ENCODE peak calls at places on chromosomes 11 and 22, in four cellular contexts. T, P, C and B are unnamed samples.

GRCh38 chr22:37018815-37019308 is 385 bp downstream of the TST start:
- DNase-seq in T (peak; percentile 62), P (no peak), C (no peak), B (no peak)

GRCh38 chr22:42919199-42919598 is 62.1 kb upstream of the ARFGAP3 start:
- DNase-seq in T (no peak), P (no peak), C (no peak), B (no peak)

GRCh38 chr11:7577226-7577882 is 63.6 kb downstream of the PPFIBP2 start:
- DNase-seq in T (peak; percentile 45), P (no peak), C (no peak), B (no peak)

GRCh38 chr22:41408665-41409064 is 26.9 kb downstream of the TEF start:
- DNase-seq in T (no peak), P (no peak), C (no peak), B (no peak)

GRCh38 chr11:34655335-34656008 is 34.6 kb downstream of the EHF start:
- DNase-seq in T (no peak), P (no peak), C (peak; percentile 67), B (no peak)

GRCh38 chr11:72739240-72740059 is 12.8 kb downstream of the ARAP1 start:
- DNase-seq in T (peak; percentile 62), P (no peak), C (no peak), B (no peak)

GRCh38 chr22:37744589-37744988 is 47.7 kb downstream of the TRIOBP start:
- DNase-seq in T (no peak), P (no peak), C (no peak), B (no peak)

GRCh38 chr11:66297610-66298009 is 5.9 kb downstream of the TMEM151A start:
- DNase-seq in T (no peak), P (no peak), C (no peak), B (no peak)

GRCh38 chr11:122423283-122423682 is 232.2 kb upstream of the UBASH3B start:
- DNase-seq in T (no peak), P (no peak), C (no peak), B (no peak)

GRCh38 chr11:124865902-124866851 is 945 bp downstream of the ROBO3 start:
- DNase-seq in T (no peak), P (no peak), C (no peak), B (no peak)

GRCh38 chr11:124869331-124869730 is 4.1 kb downstream of the ROBO3 start:
- DNase-seq in T (no peak), P (no peak), C (no peak), B (peak; percentile 52)

GRCh38 chr11:124868322-124869274 is 3.4 kb downstream of the ROBO3 start:
- DNase-seq in T (no peak), P (no peak), C (no peak), B (no peak)

GRCh38 chr11:124869856-124870387 is 4.7 kb downstream of the ROBO3 start:
- DNase-seq in T (no peak), P (no peak), C (no peak), B (peak; percentile 29)

GRCh38 chr11:124867700-124868099 is 2.5 kb downstream of the ROBO3 start:
- DNase-seq in T (no peak), P (no peak), C (no peak), B (no peak)
- TF ChIP-seq CTCF in T (peak; percentile 25), P (peak; percentile 33), C (peak; percentile 61), B (peak; percentile 72)

GRCh38 chr11:129035254-129035653 is 92.6 kb upstream of the TP53AIP1 start:
- DNase-seq in T (no peak), P (no peak), C (no peak), B (no peak)
- TF ChIP-seq CTCF in T (no peak), P (no peak), C (no peak), B (no peak)

GRCh38 chr22:30001459-30001858 is 78.8 kb upstream of the HORMAD2 start:
- DNase-seq in T (no peak), P (no peak), C (no peak), B (no peak)

GRCh38 chr22:30000566-30000965 is 79.7 kb upstream of the HORMAD2 start:
- DNase-seq in T (no peak), P (no peak), C (no peak), B (no peak)

GRCh38 chr22:29994941-29995340 is 85.3 kb upstream of the HORMAD2 start:
- DNase-seq in T (no peak), P (no peak), C (no peak), B (no peak)

GRCh38 chr22:29997516-29997915 is 82.7 kb upstream of the HORMAD2 start:
- DNase-seq in T (no peak), P (no peak), C (no peak), B (no peak)

DNA sequence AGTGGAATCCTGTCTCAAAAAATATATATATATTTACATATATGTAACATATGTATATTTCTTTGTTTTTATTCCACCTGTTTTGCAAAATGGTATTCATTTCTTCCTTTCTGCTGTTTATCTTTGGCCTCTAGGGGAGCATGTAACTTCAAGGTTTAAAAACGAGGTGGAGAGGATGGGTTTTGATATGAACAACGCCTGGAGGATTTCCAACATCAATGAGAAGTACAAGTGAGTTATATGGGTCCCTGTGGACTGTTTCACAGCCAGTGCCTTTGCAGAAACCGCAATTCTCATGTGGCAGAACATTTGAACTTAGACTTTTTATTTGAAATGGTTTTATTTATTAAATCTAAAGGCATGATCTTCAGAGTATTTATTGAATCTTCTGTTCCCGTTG is 81.6 kb upstream of the HORMAD2 start:
- DNase-seq in T (no peak), P (no peak), C (no peak), B (no peak)
- TF ChIP-seq CTCF in T (no peak), P (no peak), C (peak; percentile 50), B (peak; percentile 32)

GRCh38 chr11:64245401-64245796 is 1.3 kb downstream of the PPP1R14B start:
- DNase-seq in T (no peak), P (no peak), C (no peak), B (no peak)

GRCh38 chr11:64245797-64246623 is 733 bp downstream of the PPP1R14B start:
- DNase-seq in T (peak; percentile 78), P (no peak), C (peak; percentile 50), B (no peak)

GRCh38 chr11:64248578-64248977 is 1.8 kb upstream of the PPP1R14B start:
- DNase-seq in T (no peak), P (no peak), C (no peak), B (no peak)

GRCh38 chr11:64247729-64248531 is 1.2 kb upstream of the PPP1R14B start:
- DNase-seq in T (no peak), P (no peak), C (no peak), B (no peak)

DNA sequence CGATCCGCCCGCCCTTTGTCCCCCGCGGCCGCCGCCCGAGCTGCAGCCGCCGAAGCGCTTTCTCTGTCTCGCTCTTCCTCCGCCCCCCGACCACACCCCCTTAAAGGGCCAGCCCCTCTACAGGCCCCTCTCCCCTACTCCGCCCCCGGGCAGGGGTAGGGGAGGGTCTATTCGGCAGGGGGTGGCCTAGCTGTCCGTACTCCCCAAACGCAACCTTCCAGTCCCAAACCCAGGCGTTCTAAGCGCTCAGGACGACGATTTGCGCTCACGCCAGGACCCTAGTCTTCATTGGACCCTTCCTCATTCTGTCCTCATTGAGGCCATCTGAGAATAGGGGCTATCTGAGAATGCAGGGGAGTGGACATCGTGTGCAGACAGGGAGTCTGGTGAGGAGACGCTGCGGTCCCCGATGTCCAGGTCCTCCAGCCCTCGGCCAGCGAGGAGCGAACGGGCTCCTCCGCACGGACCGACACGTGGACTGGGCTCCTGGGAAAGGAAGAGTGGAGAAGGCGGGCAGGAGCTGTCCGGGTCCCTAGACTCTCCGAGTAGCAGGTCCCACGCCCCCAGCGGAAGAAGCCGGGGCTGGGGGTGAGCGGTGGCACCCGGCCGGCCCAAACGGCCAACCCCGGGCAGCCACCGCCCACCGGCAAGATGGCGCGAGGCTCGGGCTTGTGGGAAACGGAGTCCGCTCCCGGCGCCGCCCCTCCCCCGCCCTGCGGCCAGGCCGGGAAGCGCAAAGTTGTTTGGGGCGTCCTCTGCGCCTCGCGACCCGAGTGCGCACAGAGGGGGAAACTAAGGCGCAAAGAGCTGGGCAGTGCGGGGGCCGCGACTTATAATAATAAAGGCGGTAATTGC is at the start of gene PPP1R14B:
- DNase-seq in T (peak; percentile 92), P (peak; percentile 43), C (peak; percentile 49), B (peak; percentile 90)
- TF ChIP-seq CTCF in T (peak; percentile 52), P (no peak), C (peak; percentile 7), B (peak; percentile 33)

DNA sequence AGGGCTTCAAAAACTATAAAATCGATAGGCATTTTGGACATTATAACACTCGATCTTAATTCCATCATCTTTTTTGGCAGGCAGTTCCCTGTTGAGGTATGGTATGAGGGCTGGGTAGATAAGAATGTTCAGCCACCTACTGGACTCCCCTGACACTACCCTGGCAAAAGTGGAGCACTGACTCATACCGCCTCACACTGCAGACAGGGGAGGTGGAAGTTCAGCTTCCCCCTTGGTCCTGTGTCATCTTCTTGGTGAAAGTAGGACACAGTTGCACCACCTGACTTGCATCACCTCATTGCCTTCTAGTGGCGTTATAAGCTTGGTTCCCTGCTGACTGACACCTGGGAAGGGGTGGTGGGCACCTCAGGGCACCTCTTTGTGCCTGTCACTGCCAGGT is 30.4 kb downstream of the PAAF1 start:
- DNase-seq in T (peak; percentile 21), P (no peak), C (no peak), B (no peak)
- TF ChIP-seq CTCF in T (no peak), P (no peak), C (peak; percentile 19), B (no peak)

GRCh38 chr11:22466351-22466750 is 128.2 kb downstream of the SLC17A6 start:
- DNase-seq in T (no peak), P (no peak), C (no peak), B (no peak)

GRCh38 chr11:22465620-22466019 is 127.4 kb downstream of the SLC17A6 start:
- DNase-seq in T (no peak), P (no peak), C (no peak), B (no peak)

GRCh38 chr11:22467248-22467647 is 129.1 kb downstream of the SLC17A6 start:
- DNase-seq in T (no peak), P (no peak), C (no peak), B (no peak)

GRCh38 chr11:22466809-22467208 is 128.6 kb downstream of the SLC17A6 start:
- DNase-seq in T (no peak), P (no peak), C (peak; percentile 80), B (no peak)

DNA sequence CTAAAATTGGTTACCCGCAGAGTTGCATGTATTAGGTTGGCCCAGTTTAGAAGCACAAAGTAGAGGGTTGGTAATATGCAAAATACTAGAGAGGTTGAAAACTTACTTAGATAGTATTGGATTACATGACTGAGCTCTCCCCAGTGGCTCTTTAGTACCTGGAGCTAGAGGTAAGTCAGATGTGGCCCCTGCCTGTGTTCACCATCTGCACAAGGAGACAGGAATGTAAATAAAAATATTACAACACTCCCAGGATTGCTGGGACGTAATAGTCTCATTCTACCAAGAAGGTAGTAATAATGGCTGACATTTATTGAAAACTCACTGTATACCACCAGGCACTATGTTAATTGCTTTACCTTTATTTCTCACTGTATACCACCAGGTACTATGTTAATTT is 129.6 kb downstream of the SLC17A6 start:
- DNase-seq in T (no peak), P (no peak), C (no peak), B (no peak)
- TF ChIP-seq CTCF in T (no peak), P (no peak), C (no peak), B (no peak)

DNA sequence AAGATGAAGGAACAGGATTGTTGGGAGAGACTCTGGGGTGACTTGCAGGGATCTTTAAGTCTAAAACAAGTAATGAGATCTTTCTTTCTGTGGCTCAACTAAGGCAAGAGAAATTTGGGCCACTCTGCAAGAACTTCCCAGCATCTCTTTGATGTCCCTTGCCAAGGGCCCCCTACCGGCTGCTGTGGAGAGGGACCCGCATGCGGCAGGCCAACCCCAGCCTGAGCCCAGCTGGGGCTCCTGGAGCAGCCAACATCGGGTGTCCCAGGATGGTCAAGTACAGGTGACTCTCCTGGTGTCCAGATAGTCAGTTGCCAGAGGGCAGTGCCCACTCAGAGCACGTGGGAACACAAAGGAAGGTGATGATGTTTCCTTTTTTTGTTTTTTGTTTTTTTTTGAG is 363.2 kb downstream of the TBC1D22A start:
- DNase-seq in T (no peak), P (no peak), C (no peak), B (no peak)
- TF ChIP-seq CTCF in T (no peak), P (no peak), C (peak; percentile 43), B (peak; percentile 46)